ENCODE peak calls at places on chromosomes 6 and 20, in ten cellular contexts. One of them, this sample, is unnamed.

GRCh38 chr20:19783966-19784401 is 25.9 kb downstream of the RIN2 start:
- DNase-seq in hypothalamus: no peak
- DNase-seq in AG20443: no peak
- DNase-seq in spleen: no peak
- DNase-seq in T-cell: no peak
- DNase-seq in T-helper 1 cell: no peak
- DNase-seq in stimulated activated CD4-positive, alpha-beta T cell treated with anti-CD3 and anti-CD28 coated beads, Interleukin-15, amount 100 ng/mL, for 1 hour: no peak
- DNase-seq in GM23338: no peak
- DNase-seq in activated CD8-positive, alpha-beta T cell treated with anti-CD3 and anti-CD28 coated beads, Interleukin-2, amount 10 ng/mL, durations not matched to agents 7 days and 5 days: no peak
- DNase-seq in iPS DF 6.9: no peak
- DNase-seq in this sample: no peak

GRCh38 chr6:12383448-12383847 is 93.3 kb downstream of the EDN1 start:
- DNase-seq in hypothalamus: no peak
- DNase-seq in AG20443: no peak
- DNase-seq in spleen: no peak
- DNase-seq in T-cell: no peak
- DNase-seq in T-helper 1 cell: no peak
- DNase-seq in stimulated activated CD4-positive, alpha-beta T cell treated with anti-CD3 and anti-CD28 coated beads, Interleukin-15, amount 100 ng/mL, for 1 hour: no peak
- DNase-seq in GM23338: no peak
- DNase-seq in activated CD8-positive, alpha-beta T cell treated with anti-CD3 and anti-CD28 coated beads, Interleukin-2, amount 10 ng/mL, durations not matched to agents 7 days and 5 days: no peak
- DNase-seq in iPS DF 6.9: no peak
- DNase-seq in this sample: no peak

GRCh38 chr6:167293088-167293589 is 2.0 kb downstream of the UNC93A start:
- DNase-seq in hypothalamus: no peak
- DNase-seq in AG20443: no peak
- DNase-seq in spleen: no peak
- DNase-seq in T-cell: no peak
- DNase-seq in T-helper 1 cell: no peak
- DNase-seq in stimulated activated CD4-positive, alpha-beta T cell treated with anti-CD3 and anti-CD28 coated beads, Interleukin-15, amount 100 ng/mL, for 1 hour: no peak
- DNase-seq in GM23338: no peak
- DNase-seq in activated CD8-positive, alpha-beta T cell treated with anti-CD3 and anti-CD28 coated beads, Interleukin-2, amount 10 ng/mL, durations not matched to agents 7 days and 5 days: no peak
- DNase-seq in iPS DF 6.9: no peak
- DNase-seq in this sample: no peak

GRCh38 chr6:95232477-95232876 is 344.9 kb upstream of the MANEA start:
- DNase-seq in hypothalamus: no peak
- DNase-seq in AG20443: no peak
- DNase-seq in spleen: no peak
- DNase-seq in T-cell: no peak
- DNase-seq in T-helper 1 cell: no peak
- DNase-seq in stimulated activated CD4-positive, alpha-beta T cell treated with anti-CD3 and anti-CD28 coated beads, Interleukin-15, amount 100 ng/mL, for 1 hour: no peak
- DNase-seq in GM23338: no peak
- DNase-seq in activated CD8-positive, alpha-beta T cell treated with anti-CD3 and anti-CD28 coated beads, Interleukin-2, amount 10 ng/mL, durations not matched to agents 7 days and 5 days: no peak
- DNase-seq in iPS DF 6.9: no peak
- DNase-seq in this sample: no peak

GRCh38 chr6:16783485-16783884 is 22.2 kb upstream of the ATXN1 start:
- DNase-seq in hypothalamus: no peak
- DNase-seq in AG20443: no peak
- DNase-seq in spleen: no peak
- DNase-seq in T-cell: no peak
- DNase-seq in T-helper 1 cell: no peak
- DNase-seq in stimulated activated CD4-positive, alpha-beta T cell treated with anti-CD3 and anti-CD28 coated beads, Interleukin-15, amount 100 ng/mL, for 1 hour: no peak
- DNase-seq in GM23338: no peak
- DNase-seq in activated CD8-positive, alpha-beta T cell treated with anti-CD3 and anti-CD28 coated beads, Interleukin-2, amount 10 ng/mL, durations not matched to agents 7 days and 5 days: no peak
- DNase-seq in iPS DF 6.9: no peak
- DNase-seq in this sample: no peak

GRCh38 chr20:8627386-8628030 is 441.4 kb upstream of the PLCB4 start:
- DNase-seq in hypothalamus: no peak
- DNase-seq in AG20443: no peak
- DNase-seq in spleen: no peak
- DNase-seq in T-cell: no peak
- DNase-seq in T-helper 1 cell: no peak
- DNase-seq in stimulated activated CD4-positive, alpha-beta T cell treated with anti-CD3 and anti-CD28 coated beads, Interleukin-15, amount 100 ng/mL, for 1 hour: no peak
- DNase-seq in GM23338: no peak
- DNase-seq in activated CD8-positive, alpha-beta T cell treated with anti-CD3 and anti-CD28 coated beads, Interleukin-2, amount 10 ng/mL, durations not matched to agents 7 days and 5 days: no peak
- DNase-seq in iPS DF 6.9: no peak
- DNase-seq in this sample: no peak

GRCh38 chr20:10674684-10675455 is 1.1 kb upstream of the JAG1 start:
- DNase-seq in hypothalamus: no peak
- DNase-seq in AG20443: peak
- DNase-seq in spleen: peak
- DNase-seq in T-cell: no peak
- DNase-seq in T-helper 1 cell: no peak
- DNase-seq in stimulated activated CD4-positive, alpha-beta T cell treated with anti-CD3 and anti-CD28 coated beads, Interleukin-15, amount 100 ng/mL, for 1 hour: no peak
- DNase-seq in GM23338: peak
- DNase-seq in activated CD8-positive, alpha-beta T cell treated with anti-CD3 and anti-CD28 coated beads, Interleukin-2, amount 10 ng/mL, durations not matched to agents 7 days and 5 days: peak
- DNase-seq in iPS DF 6.9: no peak
- DNase-seq in this sample: no peak

GRCh38 chr6:131023834-131024504 is 39.1 kb downstream of the EPB41L2 start:
- DNase-seq in hypothalamus: no peak
- DNase-seq in AG20443: peak
- DNase-seq in spleen: no peak
- DNase-seq in T-cell: no peak
- DNase-seq in T-helper 1 cell: no peak
- DNase-seq in stimulated activated CD4-positive, alpha-beta T cell treated with anti-CD3 and anti-CD28 coated beads, Interleukin-15, amount 100 ng/mL, for 1 hour: no peak
- DNase-seq in GM23338: no peak
- DNase-seq in activated CD8-positive, alpha-beta T cell treated with anti-CD3 and anti-CD28 coated beads, Interleukin-2, amount 10 ng/mL, durations not matched to agents 7 days and 5 days: no peak
- DNase-seq in iPS DF 6.9: no peak
- DNase-seq in this sample: no peak

GRCh38 chr6:28267695-28268059 is 734 bp downstream of the ZSCAN26 start:
- DNase-seq in hypothalamus: no peak
- DNase-seq in AG20443: no peak
- DNase-seq in spleen: no peak
- DNase-seq in T-cell: no peak
- DNase-seq in T-helper 1 cell: no peak
- DNase-seq in stimulated activated CD4-positive, alpha-beta T cell treated with anti-CD3 and anti-CD28 coated beads, Interleukin-15, amount 100 ng/mL, for 1 hour: no peak
- DNase-seq in GM23338: no peak
- DNase-seq in activated CD8-positive, alpha-beta T cell treated with anti-CD3 and anti-CD28 coated beads, Interleukin-2, amount 10 ng/mL, durations not matched to agents 7 days and 5 days: no peak
- DNase-seq in iPS DF 6.9: no peak
- DNase-seq in this sample: no peak

GRCh38 chr6:13762648-13763441 is 51.2 kb upstream of the RANBP9 start:
- DNase-seq in hypothalamus: no peak
- DNase-seq in AG20443: peak
- DNase-seq in spleen: no peak
- DNase-seq in T-cell: peak
- DNase-seq in T-helper 1 cell: no peak
- DNase-seq in stimulated activated CD4-positive, alpha-beta T cell treated with anti-CD3 and anti-CD28 coated beads, Interleukin-15, amount 100 ng/mL, for 1 hour: no peak
- DNase-seq in GM23338: no peak
- DNase-seq in activated CD8-positive, alpha-beta T cell treated with anti-CD3 and anti-CD28 coated beads, Interleukin-2, amount 10 ng/mL, durations not matched to agents 7 days and 5 days: peak
- DNase-seq in iPS DF 6.9: no peak
- DNase-seq in this sample: no peak

GRCh38 chr6:81638366-81638765 is 114.1 kb downstream of the TENT5A start:
- DNase-seq in hypothalamus: no peak
- DNase-seq in AG20443: no peak
- DNase-seq in spleen: no peak
- DNase-seq in T-cell: no peak
- DNase-seq in T-helper 1 cell: no peak
- DNase-seq in stimulated activated CD4-positive, alpha-beta T cell treated with anti-CD3 and anti-CD28 coated beads, Interleukin-15, amount 100 ng/mL, for 1 hour: no peak
- DNase-seq in GM23338: no peak
- DNase-seq in activated CD8-positive, alpha-beta T cell treated with anti-CD3 and anti-CD28 coated beads, Interleukin-2, amount 10 ng/mL, durations not matched to agents 7 days and 5 days: no peak
- DNase-seq in iPS DF 6.9: no peak
- DNase-seq in this sample: no peak

GRCh38 chr6:23873161-23873560 is 252.9 kb upstream of the NRSN1 start:
- DNase-seq in hypothalamus: no peak
- DNase-seq in AG20443: no peak
- DNase-seq in spleen: no peak
- DNase-seq in T-cell: no peak
- DNase-seq in T-helper 1 cell: no peak
- DNase-seq in stimulated activated CD4-positive, alpha-beta T cell treated with anti-CD3 and anti-CD28 coated beads, Interleukin-15, amount 100 ng/mL, for 1 hour: no peak
- DNase-seq in GM23338: no peak
- DNase-seq in activated CD8-positive, alpha-beta T cell treated with anti-CD3 and anti-CD28 coated beads, Interleukin-2, amount 10 ng/mL, durations not matched to agents 7 days and 5 days: no peak
- DNase-seq in iPS DF 6.9: no peak
- DNase-seq in this sample: no peak

GRCh38 chr20:56422131-56422823 is 10.2 kb downstream of the CASS4 start:
- DNase-seq in hypothalamus: no peak
- DNase-seq in AG20443: peak
- DNase-seq in spleen: no peak
- DNase-seq in T-cell: no peak
- DNase-seq in T-helper 1 cell: no peak
- DNase-seq in stimulated activated CD4-positive, alpha-beta T cell treated with anti-CD3 and anti-CD28 coated beads, Interleukin-15, amount 100 ng/mL, for 1 hour: no peak
- DNase-seq in GM23338: no peak
- DNase-seq in activated CD8-positive, alpha-beta T cell treated with anti-CD3 and anti-CD28 coated beads, Interleukin-2, amount 10 ng/mL, durations not matched to agents 7 days and 5 days: peak
- DNase-seq in iPS DF 6.9: no peak
- DNase-seq in this sample: no peak

GRCh38 chr6:26318459-26319404 is 46.3 kb upstream of the BTN3A2 start:
- DNase-seq in hypothalamus: no peak
- DNase-seq in AG20443: no peak
- DNase-seq in spleen: no peak
- DNase-seq in T-cell: no peak
- DNase-seq in T-helper 1 cell: no peak
- DNase-seq in stimulated activated CD4-positive, alpha-beta T cell treated with anti-CD3 and anti-CD28 coated beads, Interleukin-15, amount 100 ng/mL, for 1 hour: no peak
- DNase-seq in GM23338: no peak
- DNase-seq in activated CD8-positive, alpha-beta T cell treated with anti-CD3 and anti-CD28 coated beads, Interleukin-2, amount 10 ng/mL, durations not matched to agents 7 days and 5 days: no peak
- DNase-seq in iPS DF 6.9: no peak
- DNase-seq in this sample: no peak

GRCh38 chr6:114319749-114320148 is 23.1 kb downstream of the HS3ST5 start:
- DNase-seq in hypothalamus: no peak
- DNase-seq in AG20443: no peak
- DNase-seq in spleen: no peak
- DNase-seq in T-cell: no peak
- DNase-seq in T-helper 1 cell: no peak
- DNase-seq in stimulated activated CD4-positive, alpha-beta T cell treated with anti-CD3 and anti-CD28 coated beads, Interleukin-15, amount 100 ng/mL, for 1 hour: no peak
- DNase-seq in GM23338: no peak
- DNase-seq in activated CD8-positive, alpha-beta T cell treated with anti-CD3 and anti-CD28 coated beads, Interleukin-2, amount 10 ng/mL, durations not matched to agents 7 days and 5 days: no peak
- DNase-seq in iPS DF 6.9: no peak
- DNase-seq in this sample: no peak

This sample was measured in stimulated activated naive CD4-positive, alpha-beta T cell.